ENCODE peak calls at places on chromosomes 16 and 17, in five cellular contexts. X is T follicular helper cell, E is A172, H is pons, V is AG04449. Z is an unnamed sample.

GRCh38 chr17:36863676-36864075 is 73.6 kb upstream of the LHX1 start:
- DNase-seq in X (no peak), E (no peak), V (no peak), H (no peak), Z (no peak)

GRCh38 chr16:15811778-15812750 is 44.8 kb downstream of the MYH11 start:
- DNase-seq in X (no peak), V (peak; percentile 86), H (no peak), E (peak; percentile 82), Z (no peak)

GRCh38 chr17:17792551-17793377 is 44.0 kb downstream of the SREBF1 start:
- DNase-seq in H (peak; percentile 49), X (peak; percentile 25), V (peak; percentile 33), E (peak; percentile 34), Z (peak; percentile 59)

GRCh38 chr17:57875109-57876022 is 25.5 kb upstream of the MRPS23 start:
- DNase-seq in E (peak; percentile 98), X (no peak), H (peak; percentile 83), V (peak; percentile 94), Z (no peak)

GRCh38 chr16:10170016-10170415 is 12.2 kb downstream of the GRIN2A start:
- DNase-seq in E (no peak), V (no peak), X (no peak), H (no peak), Z (no peak)

GRCh38 chr17:60165976-60166375 is 16.2 kb downstream of the CA4 start:
- DNase-seq in V (no peak), X (no peak), H (no peak), E (peak; percentile 56), Z (no peak)

GRCh38 chr17:50264263-50265113 is 9.8 kb upstream of the TMEM92 start:
- DNase-seq in H (no peak), X (no peak), E (no peak), V (no peak), Z (no peak)

GRCh38 chr17:76384222-76384986 is at the start of gene SPHK1:
- DNase-seq in V (no peak), H (no peak), X (no peak), E (peak; percentile 33), Z (peak; percentile 56)

GRCh38 chr17:50108556-50108955 is 13.4 kb downstream of the PDK2 start:
- DNase-seq in E (no peak), V (no peak), H (no peak), X (no peak), Z (no peak)

GRCh38 chr16:86362155-86362849 is 148.0 kb upstream of the FOXF1 start:
- DNase-seq in X (no peak), V (no peak), H (no peak), E (peak; percentile 60), Z (no peak)

GRCh38 chr16:75550211-75550662 is 5.8 kb downstream of the TMEM231 start:
- DNase-seq in H (peak; percentile 96), V (no peak), X (no peak), E (peak; percentile 91), Z (peak; percentile 10)